ENCODE peak calls at places on chromosomes 4 and X, in ten cellular contexts. L is hypothalamus; J is NCI-H510A; A is kidney; H is RPMI7951; Z is Calu3; G is endodermal cell; O is A172; B is stimulated activated CD4-positive, alpha-beta T cell treated with anti-CD3 and anti-CD28 coated beads, Interleukin-2, amount 100 ng/mL, for 48 hours; C is fibroblast of pulmonary artery. K is an unnamed sample.
A peak's percentile ranks its signal among the peaks of the same experiment; 100 is the strongest.

GRCh38 chrX:48516285-48516684 is 5.3 kb upstream of the EBP start:
- DNase-seq in L (no peak), J (no peak), A (no peak), H (no peak), Z (no peak), G (no peak), O (no peak), B (no peak), C (no peak), K (no peak)

GRCh38 chr4:124903995-124904722 is 191.6 kb upstream of the ANKRD50 start:
- DNase-seq in L (no peak), J (peak; percentile 17), A (no peak), H (peak; percentile 50), Z (peak; percentile 26), G (peak; percentile 53), O (peak; percentile 55), B (no peak), C (peak; percentile 67), K (no peak)

GRCh38 chr4:77579406-77580076 is 26.1 kb upstream of the CXCL13 start:
- DNase-seq in L (no peak), J (no peak), A (no peak), H (peak; percentile 86), Z (no peak), G (no peak), O (peak; percentile 76), B (no peak), C (peak; percentile 74), K (no peak)

GRCh38 chrX:11619426-11619825 is 46.3 kb downstream of the ARHGAP6 start:
- DNase-seq in L (no peak), J (no peak), A (no peak), H (no peak), Z (no peak), G (no peak), O (no peak), B (no peak), C (peak; percentile 24), K (no peak)

GRCh38 chr4:156138781-156139280 is 185.2 kb upstream of the CTSO start:
- DNase-seq in L (no peak), J (no peak), A (no peak), H (no peak), Z (no peak), G (no peak), O (no peak), B (no peak), C (no peak), K (no peak)

GRCh38 chr4:165294907-165295306 is 32.6 kb upstream of the MSMO1 start:
- DNase-seq in L (no peak), J (no peak), A (no peak), H (no peak), Z (no peak), G (no peak), O (no peak), B (no peak), C (no peak), K (no peak)

GRCh38 chr4:140237616-140238352 is 83.8 kb upstream of the MAML3 start:
- DNase-seq in L (peak; percentile 58), J (peak; percentile 78), A (peak; percentile 91), H (peak; percentile 97), Z (no peak), G (peak; percentile 91), O (peak; percentile 57), B (no peak), C (peak; percentile 95), K (peak; percentile 81)

GRCh38 chrX:108186811-108187210 is 95.2 kb downstream of the ATG4A start:
- DNase-seq in L (no peak), J (no peak), A (no peak), H (peak; percentile 85), Z (peak; percentile 14), G (no peak), O (peak; percentile 74), B (no peak), C (peak; percentile 69), K (no peak)

GRCh38 chrX:29617725-29618124 is 597.6 kb upstream of the MAGEB2 start:
- DNase-seq in L (no peak), J (no peak), A (no peak), H (no peak), Z (no peak), G (no peak), O (no peak), B (no peak), C (no peak), K (no peak)

GRCh38 chr4:98506462-98507132 is 151.8 kb downstream of the TSPAN5 start:
- DNase-seq in L (no peak), J (no peak), A (no peak), H (no peak), Z (peak; percentile 11), G (peak; percentile 85), O (no peak), B (no peak), C (no peak), K (no peak)

GRCh38 chr4:120636120-120636630 is 286.4 kb downstream of the PRDM5 start:
- DNase-seq in L (no peak), J (no peak), A (no peak), H (no peak), Z (no peak), G (no peak), O (no peak), B (no peak), C (no peak), K (no peak)

GRCh38 chr4:6335040-6335590 is 65.5 kb downstream of the WFS1 start:
- DNase-seq in L (no peak), J (no peak), A (peak; percentile 42), H (no peak), Z (no peak), G (no peak), O (no peak), B (no peak), C (no peak), K (no peak)

GRCh38 chr4:77849278-77849965 is 13.2 kb upstream of the MRPL1 start:
- DNase-seq in L (no peak), J (peak; percentile 78), A (no peak), H (no peak), Z (no peak), G (no peak), O (no peak), B (no peak), C (no peak), K (no peak)

GRCh38 chr4:76504613-76505465 is 69.8 kb downstream of the SHROOM3 start:
- DNase-seq in L (no peak), J (no peak), A (no peak), H (peak; percentile 53), Z (peak; percentile 20), G (no peak), O (peak; percentile 16), B (no peak), C (peak; percentile 79), K (no peak)